ENCODE peak calls at places on chromosome 1, in four cellular contexts. R, G, B and T are unnamed samples.

GRCh38 chr1:203182377-203182927 is 4.1 kb downstream of the CHI3L1 start:
- DNase-seq in B (no peak), G (no peak), R (no peak), T (no peak)

GRCh38 chr1:231493421-231494185 is 34.9 kb upstream of the TSNAX start:
- DNase-seq in G (no peak), R (no peak), B (no peak), T (no peak)

GRCh38 chr1:206761369-206761768 is 9.2 kb upstream of the IL19 start:
- DNase-seq in B (no peak), R (no peak), G (no peak), T (no peak)

GRCh38 chr1:221594600-221594999 is 147.3 kb downstream of the DUSP10 start:
- DNase-seq in R (no peak), G (no peak), B (no peak), T (no peak)

GRCh38 chr1:7610106-7610731 is 160.9 kb upstream of the VAMP3 start:
- DNase-seq in B (no peak), G (no peak), R (no peak), T (no peak)

GRCh38 chr1:115595279-115596079 is 46.3 kb upstream of the VANGL1 start:
- DNase-seq in B (peak), R (peak), G (peak), T (no peak)

GRCh38 chr1:978069-978834 is 3.6 kb downstream of the PERM1 start:
- DNase-seq in B (no peak), G (no peak), R (no peak), T (no peak)

GRCh38 chr1:168736450-168736980 is 7.5 kb upstream of the DPT start:
- DNase-seq in B (no peak), G (no peak), R (no peak), T (no peak)

GRCh38 chr1:59199734-59200376 is 97.0 kb upstream of the FGGY start:
- DNase-seq in G (no peak), R (no peak), B (no peak), T (no peak)

GRCh38 chr1:171506525-171507304 is 21.4 kb downstream of the PRRC2C start:
- DNase-seq in B (no peak), G (no peak), R (no peak), T (no peak)